ENCODE peak calls at places on chromosomes 6 and 20, in five cellular contexts. E, V, T, N and M are unnamed samples.

GRCh38 chr6:30799210-30799609 is 54.9 kb upstream of the IER3 start:
- DNase-seq in E (no peak), V (no peak), T (no peak), N (no peak), M (no peak)

GRCh38 chr6:122788208-122788607 is 850 bp upstream of the SMPDL3A start:
- DNase-seq in E (no peak), V (no peak), T (no peak), N (no peak), M (no peak)

GRCh38 chr20:38833857-38834164 is 28.3 kb downstream of the PPP1R16B start:
- DNase-seq in E (no peak), V (no peak), T (no peak), N (no peak), M (no peak)

GRCh38 chr6:38638941-38639497 is 710 bp downstream of the BTBD9 start:
- DNase-seq in E (peak), V (peak), T (peak), N (no peak), M (no peak)

GRCh38 chr20:1912056-1912455 is 16.8 kb downstream of the SIRPA start:
- DNase-seq in E (no peak), V (no peak), T (no peak), N (peak), M (no peak)

GRCh38 chr6:16683524-16684194 is 77.6 kb downstream of the ATXN1 start:
- DNase-seq in E (peak), V (no peak), T (no peak), N (no peak), M (peak)

GRCh38 chr6:168103036-168103830 is 24.2 kb upstream of the FRMD1 start:
- DNase-seq in E (no peak), V (no peak), T (no peak), N (peak), M (no peak)

GRCh38 chr6:87357479-87358196 is 13.0 kb downstream of the C6orf163 start:
- DNase-seq in E (no peak), V (no peak), T (no peak), N (no peak), M (no peak)

GRCh38 chr6:162713926-162714759 is 13.4 kb downstream of the PRKN start:
- DNase-seq in E (no peak), V (no peak), T (no peak), N (no peak), M (no peak)

GRCh38 chr6:42960243-42961019 is at the start of gene GNMT:
- DNase-seq in E (no peak), V (peak), T (no peak), N (peak), M (peak)

GRCh38 chr6:87214831-87215230 is 59.5 kb downstream of the ZNF292 start:
- DNase-seq in E (no peak), V (no peak), T (no peak), N (no peak), M (no peak)

GRCh38 chr6:10101551-10102252 is 313.2 kb downstream of the TFAP2A start:
- DNase-seq in E (peak), V (no peak), T (no peak), N (no peak), M (no peak)

GRCh38 chr6:116316772-116317467 is 37.2 kb upstream of the TSPYL1 start:
- DNase-seq in E (no peak), V (no peak), T (no peak), N (peak), M (peak)

GRCh38 chr20:37346232-37346525 is 239 bp downstream of the SRC start:
- DNase-seq in E (no peak), V (no peak), T (no peak), N (no peak), M (no peak)

GRCh38 chr6:140124498-140124897 is 750.0 kb upstream of the CITED2 start:
- DNase-seq in E (no peak), V (no peak), T (no peak), N (no peak), M (no peak)

GRCh38 chr6:1108198-1108597 is 203.7 kb upstream of the FOXQ1 start:
- DNase-seq in E (no peak), V (no peak), T (no peak), N (no peak), M (no peak)

GRCh38 chr6:43128926-43129325 is 42.1 kb upstream of the SRF start:
- DNase-seq in E (no peak), V (no peak), T (no peak), N (no peak), M (no peak)

GRCh38 chr20:44279228-44279627 is 31.8 kb downstream of the FITM2 start:
- DNase-seq in E (no peak), V (no peak), T (no peak), N (no peak), M (no peak)

GRCh38 chr6:149636116-149636515 is 12.4 kb downstream of the KATNA1 start:
- DNase-seq in E (no peak), V (no peak), T (no peak), N (no peak), M (no peak)

GRCh38 chr6:159968295-159969203 is at the start of gene IGF2R:
- DNase-seq in E (peak), V (peak), T (peak), N (peak), M (peak)
- TF ChIP-seq CTCF in E (no peak), V (peak), T (no peak), N (peak), M (no peak)

DNA sequence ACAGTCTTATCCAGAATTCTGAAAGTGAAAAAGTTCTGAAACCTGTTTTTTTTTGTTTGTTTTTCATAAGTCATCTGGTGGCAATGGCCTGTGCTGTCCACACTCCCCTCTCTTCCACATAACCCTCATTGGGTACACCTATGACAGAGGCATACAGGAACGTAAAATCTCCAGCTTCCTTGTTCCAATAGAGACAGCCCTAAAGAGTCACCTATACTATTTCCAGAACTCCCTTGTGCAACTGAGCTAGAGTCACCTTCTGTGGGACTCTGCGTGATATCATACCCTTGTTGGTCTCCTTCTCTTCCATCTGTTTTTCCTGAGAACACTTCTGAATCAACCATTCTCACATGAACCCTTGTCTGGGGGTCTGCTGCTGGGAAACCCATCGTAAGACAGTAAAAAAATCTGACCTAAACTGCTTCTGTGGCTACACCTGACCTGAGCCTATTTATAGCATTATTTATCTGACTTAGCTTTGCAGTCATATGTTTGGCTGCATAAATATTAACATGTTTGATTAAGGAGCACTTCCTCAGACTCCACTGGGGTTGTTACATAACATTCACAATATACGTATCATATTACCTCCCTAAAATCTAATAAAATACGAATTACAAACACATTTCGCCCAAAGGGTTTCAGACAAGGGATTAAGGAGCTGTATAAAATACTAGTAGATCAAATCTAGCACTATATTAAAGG is 151.9 kb downstream of the PTPRT start:
- DNase-seq in E (no peak), V (no peak), T (no peak), N (no peak), M (no peak)
- H3K4me3 ChIP-seq in E (no peak), V (no peak), T (no peak), N (no peak), M (no peak)

GRCh38 chr20:11092151-11092550 is 418.4 kb upstream of the JAG1 start:
- DNase-seq in E (no peak), V (no peak), T (no peak), N (no peak), M (no peak)
- TF ChIP-seq CTCF in E (no peak), V (no peak), T (no peak), N (no peak), M (no peak)

DNA sequence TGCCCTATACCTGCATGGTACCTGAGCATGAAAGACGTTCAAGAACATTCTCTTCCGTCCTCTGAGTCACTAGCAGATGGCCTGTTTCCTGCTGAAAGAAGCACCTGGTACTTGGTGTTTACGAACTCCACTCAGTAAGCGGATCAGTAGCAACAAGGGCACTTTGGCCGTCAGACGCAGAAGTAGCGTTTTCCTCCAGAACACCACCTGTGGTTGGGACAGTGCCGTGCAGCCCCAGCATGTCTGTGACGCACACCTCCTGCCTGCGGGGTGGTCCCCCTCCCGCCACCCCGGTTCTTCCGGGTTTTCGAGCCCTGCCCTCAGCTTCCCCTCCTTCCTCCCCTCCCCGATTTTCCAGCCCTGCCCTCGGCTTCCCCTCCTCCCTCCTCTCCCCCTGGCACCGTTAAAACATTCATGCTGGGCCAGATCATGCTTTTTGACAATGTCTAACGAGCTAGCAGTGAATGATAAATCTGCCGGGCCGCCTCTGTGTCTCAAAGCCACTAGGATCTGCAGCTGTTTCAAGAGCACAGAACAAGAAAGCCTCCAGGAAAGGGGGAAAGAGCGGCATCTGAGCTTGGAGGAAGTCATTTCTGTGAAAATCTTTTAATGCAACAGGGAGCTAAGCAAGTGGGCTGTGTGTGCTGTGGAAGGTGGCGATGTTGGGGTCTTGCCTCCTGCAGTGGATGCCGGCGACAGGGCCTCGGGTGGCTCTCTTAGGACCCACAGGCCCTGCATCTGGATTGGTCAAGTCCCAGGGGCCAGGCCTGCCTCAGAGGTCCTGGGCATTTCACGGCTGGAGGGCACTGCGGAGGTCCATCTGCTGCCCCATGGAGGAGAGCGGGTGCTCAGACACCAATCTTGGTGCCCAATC is 207.9 kb downstream of the ERMARD start:
- DNase-seq in E (peak), V (no peak), T (peak), N (no peak), M (peak)
- H3K4me3 ChIP-seq in E (peak), V (no peak), T (peak), N (peak), M (no peak)

DNA sequence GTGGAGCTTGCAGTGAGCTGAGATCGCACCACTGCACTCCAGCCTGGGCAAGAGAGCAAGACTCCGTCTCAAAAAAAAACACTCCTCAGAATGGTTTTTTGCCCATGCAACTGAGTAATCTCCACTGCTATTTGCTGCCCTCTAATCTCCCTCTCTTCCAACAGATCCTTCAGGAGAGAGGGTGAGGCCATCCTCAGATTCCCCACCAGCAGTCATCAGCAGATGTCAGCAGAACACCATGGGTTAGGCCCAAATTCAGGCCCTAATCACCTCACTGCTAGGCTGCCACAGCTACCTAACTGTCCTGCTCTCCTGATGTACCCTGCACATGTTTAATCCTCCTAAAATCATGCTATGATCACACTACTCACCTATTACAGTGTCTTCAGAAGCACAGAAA is 63.2 kb upstream of the BEND6 start:
- DNase-seq in E (peak), V (no peak), T (no peak), N (no peak), M (no peak)
- TF ChIP-seq CTCF in E (no peak), V (no peak), T (no peak), N (no peak), M (no peak)

DNA sequence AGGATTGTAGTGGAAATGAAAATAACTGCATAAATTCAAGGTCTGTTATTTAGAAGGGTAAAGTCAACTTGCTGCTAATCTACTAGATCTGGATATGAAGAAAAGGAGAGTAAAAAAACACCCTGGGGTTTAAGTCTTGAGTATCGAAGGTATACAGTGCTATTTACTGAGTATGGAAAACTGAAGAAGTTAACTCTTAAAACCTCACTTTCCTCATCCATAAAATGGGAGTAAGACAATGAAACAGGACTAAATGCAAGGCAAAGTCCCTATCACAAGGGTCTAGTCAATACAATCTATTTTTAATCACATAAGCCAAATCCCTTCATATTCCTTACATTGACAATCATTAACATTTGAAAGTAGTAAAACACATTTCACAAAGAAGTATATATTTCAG is 2.2 kb downstream of the FBXO5 start:
- DNase-seq in E (no peak), V (no peak), T (no peak), N (no peak), M (no peak)
- H3K4me3 ChIP-seq in E (peak), V (peak), T (no peak), N (no peak), M (no peak)

DNA sequence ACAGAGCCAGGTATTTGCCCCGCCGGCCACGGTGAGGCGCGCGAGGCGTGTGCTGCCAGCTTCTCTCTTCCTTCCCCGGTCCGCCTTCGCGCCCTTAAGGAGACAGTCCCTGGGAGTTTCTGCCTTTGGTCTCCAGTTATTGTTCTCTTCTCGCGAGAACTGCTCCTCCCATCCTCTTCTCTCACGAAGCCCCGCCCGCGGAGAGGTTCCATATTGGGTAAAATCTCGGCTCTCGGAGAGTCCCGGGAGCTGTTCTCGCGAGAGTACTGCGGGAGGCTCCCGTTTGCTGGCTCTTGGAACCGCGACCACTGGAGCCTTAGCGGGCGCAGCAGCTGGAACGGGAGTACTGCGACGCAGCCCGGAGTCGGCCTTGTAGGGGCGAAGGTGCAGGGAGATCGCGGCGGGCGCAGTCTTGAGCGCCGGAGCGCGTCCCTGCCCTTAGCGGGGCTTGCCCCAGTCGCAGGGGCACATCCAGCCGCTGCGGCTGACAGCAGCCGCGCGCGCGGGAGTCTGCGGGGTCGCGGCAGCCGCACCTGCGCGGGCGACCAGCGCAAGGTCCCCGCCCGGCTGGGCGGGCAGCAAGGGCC is at the start of gene MAPK14:
- DNase-seq in E (peak), V (peak), T (peak), N (peak), M (peak)
- TF ChIP-seq CTCF in E (peak), V (peak), T (peak), N (peak), M (peak)

DNA sequence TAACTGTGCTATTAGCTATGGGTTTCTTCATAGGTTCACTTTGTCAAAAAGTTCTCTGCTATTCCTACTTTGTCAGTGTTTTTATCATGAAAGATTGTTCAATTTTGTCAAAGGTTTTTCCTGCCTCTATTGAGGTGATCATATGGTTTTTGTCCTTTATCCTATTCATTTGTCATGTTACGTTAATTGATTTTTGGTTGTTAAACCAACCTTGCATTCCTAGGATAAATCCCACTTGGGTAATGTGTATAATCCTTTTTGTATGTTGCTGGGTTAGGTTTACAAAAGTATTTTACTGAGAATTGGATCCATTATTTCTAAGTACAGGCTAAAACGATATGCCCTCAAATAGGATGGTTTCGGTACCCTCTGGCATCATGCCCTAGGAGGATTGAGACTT is 5.0 kb downstream of the PHACTR2 start:
- DNase-seq in E (no peak), V (no peak), T (no peak), N (no peak), M (no peak)
- H3K4me3 ChIP-seq in E (no peak), V (no peak), T (no peak), N (no peak), M (no peak)

DNA sequence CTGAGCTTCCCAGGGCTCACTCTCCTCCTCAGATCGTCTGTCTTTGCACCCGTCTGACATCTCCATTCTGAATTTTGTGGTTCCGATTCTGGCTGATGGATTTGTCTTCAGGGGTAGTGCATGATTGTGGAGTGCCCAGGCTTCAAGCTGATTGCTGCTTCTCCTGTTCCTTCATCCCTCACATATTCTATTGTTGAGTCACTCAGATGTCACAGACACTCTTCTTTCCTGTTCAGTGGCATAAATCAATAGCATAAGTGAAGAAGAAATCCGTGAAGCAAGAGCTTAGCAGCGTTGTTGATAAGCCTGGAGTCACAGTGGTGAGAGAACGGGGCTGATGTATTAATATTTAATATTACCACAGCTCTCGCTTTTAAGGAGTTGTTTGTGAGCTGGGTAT is 152.5 kb downstream of the MTHFD1L start:
- DNase-seq in E (no peak), V (no peak), T (no peak), N (no peak), M (no peak)
- TF ChIP-seq CTCF in E (no peak), V (no peak), T (no peak), N (no peak), M (no peak)